ENCODE peak calls at places on chromosomes 11 and 22, in five cellular contexts. J, A, O, X and F are unnamed samples. For H3K27me3, the result is how much of the 10 kb centered on the place peaks cover.

GRCh38 chr11:103525069-103525468 is 415.8 kb downstream of the DYNC2H1 start:
- DNase-seq in J (no peak), A (peak), O (peak), X (no peak), F (no peak)

GRCh38 chr11:2507945-2508749 is 63.3 kb downstream of the KCNQ1 start:
- DNase-seq in J (peak), A (no peak), O (no peak), X (no peak), F (no peak)

GRCh38 chr11:23947883-23948282 is 549.0 kb upstream of the LUZP2 start:
- DNase-seq in J (no peak), A (no peak), O (no peak), X (no peak), F (no peak)

GRCh38 chr11:72370201-72370600 is 64.1 kb downstream of the CLPB start:
- DNase-seq in J (no peak), A (no peak), O (no peak), X (no peak), F (no peak)

GRCh38 chr11:46489668-46490560 is 98.3 kb upstream of the CHRM4 start:
- DNase-seq in J (no peak), A (peak), O (peak), X (no peak), F (no peak)

GRCh38 chr22:19019029-19019678 is 83.1 kb upstream of the PRODH start:
- DNase-seq in J (no peak), A (no peak), O (no peak), X (no peak), F (no peak)

GRCh38 chr11:106331163-106331562 is 253.7 kb downstream of the AASDHPPT start:
- DNase-seq in J (no peak), A (peak), O (peak), X (no peak), F (no peak)

GRCh38 chr11:119991669-119992068 is 146.2 kb downstream of the TRIM29 start:
- DNase-seq in J (no peak), A (no peak), O (no peak), X (no peak), F (no peak)

GRCh38 chr11:113974741-113975470 is at the start of gene HTR3A:
- DNase-seq in J (peak), A (no peak), O (peak), X (no peak), F (peak)

GRCh38 chr11:46541593-46542371 is 52.0 kb downstream of the AMBRA1 start:
- DNase-seq in J (peak), A (no peak), O (no peak), X (no peak), F (no peak)

GRCh38 chr11:73334244-73335203 is 26.4 kb downstream of the ARHGEF17 start:
- DNase-seq in J (peak), A (peak), O (peak), X (peak), F (peak)

GRCh38 chr11:75267171-75267970 is 26.8 kb downstream of the TPBGL start:
- DNase-seq in J (peak), A (no peak), O (no peak), X (no peak), F (no peak)

GRCh38 chr11:69467196-69467595 is 14.3 kb upstream of the LINC01488 start:
- DNase-seq in J (no peak), A (no peak), O (no peak), X (no peak), F (no peak)

GRCh38 chr11:126613272-126613671 is 257.8 kb downstream of the ST3GAL4 start:
- DNase-seq in J (no peak), A (no peak), O (no peak), X (no peak), F (no peak)

GRCh38 chr11:62487698-62488551 is 58.7 kb downstream of the AHNAK start:
- DNase-seq in J (no peak), A (no peak), O (no peak), X (no peak), F (no peak)

GRCh38 chr11:63764712-63765631 is 3.6 kb downstream of the ZFTA start:
- DNase-seq in J (no peak), A (no peak), O (no peak), X (no peak), F (peak)

GRCh38 chr11:26846222-26846621 is 124.4 kb upstream of the SLC5A12 start:
- DNase-seq in J (no peak), A (peak), O (no peak), X (no peak), F (no peak)

GRCh38 chr11:27471588-27472397 is 797 bp downstream of the LGR4 start:
- DNase-seq in J (peak), A (no peak), O (peak), X (no peak), F (peak)

GRCh38 chr22:23282089-23282501 is 101.8 kb downstream of the BCR start:
- DNase-seq in J (peak), A (peak), O (peak), X (peak), F (no peak)

DNA sequence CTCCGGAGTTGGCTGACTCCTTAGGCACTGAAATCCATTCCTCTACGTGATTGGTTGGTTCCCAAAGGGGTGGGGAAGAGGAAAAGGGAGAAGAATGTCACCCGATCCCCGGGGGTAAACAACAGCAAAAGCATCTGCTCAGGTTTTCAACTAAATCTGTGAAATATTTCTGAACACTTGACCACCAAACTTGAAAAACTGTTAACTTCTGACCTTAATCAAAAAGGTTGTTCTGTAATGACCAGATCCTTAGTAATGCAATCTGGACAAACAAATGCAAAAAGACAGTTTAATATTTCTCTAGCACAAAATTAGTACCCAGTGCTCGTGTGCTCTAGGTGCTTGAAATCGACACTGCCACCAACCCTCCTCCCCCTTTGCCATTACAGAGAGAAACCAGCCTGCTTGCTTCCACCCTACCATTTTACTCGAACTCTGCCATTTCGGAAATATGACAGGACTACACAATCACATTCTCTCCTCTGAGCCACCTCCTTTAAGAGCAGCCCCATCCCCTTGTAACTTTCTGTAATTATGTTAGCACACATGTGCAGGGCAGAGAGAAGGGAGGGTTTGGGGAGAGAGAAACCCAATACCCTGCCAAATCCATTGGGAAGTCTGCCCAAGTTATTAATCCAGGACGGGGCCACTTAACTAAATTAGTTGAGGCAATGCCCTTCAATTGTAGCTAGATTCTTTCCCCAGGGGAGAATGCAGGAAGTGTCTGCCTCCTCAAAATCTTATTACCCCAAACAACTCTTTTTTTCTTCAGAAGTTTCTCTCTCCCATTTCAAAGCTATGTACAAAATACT is 113.8 kb downstream of the RBFOX2 start:
- DNase-seq in J (peak), A (peak), O (peak), X (peak), F (no peak)
- H3K4me3 ChIP-seq in J (peak), A (peak), O (peak), X (peak), F (peak)

DNA sequence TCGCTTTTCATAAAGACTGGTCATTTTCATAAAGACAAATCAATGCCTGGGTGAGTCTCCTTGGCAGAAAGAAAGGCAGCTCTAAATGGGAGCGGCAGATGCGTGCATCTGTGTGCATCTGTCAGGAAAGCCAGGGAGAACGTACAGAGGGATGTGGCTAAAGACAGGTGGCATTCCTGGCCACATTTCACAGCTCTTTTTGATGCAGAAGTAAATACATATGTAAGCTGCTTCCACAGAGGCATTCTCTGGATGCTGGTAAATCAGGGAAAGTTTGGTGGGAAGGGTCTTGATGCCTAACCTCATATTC is 78.3 kb downstream of the TSPAN18 start:
- DNase-seq in J (no peak), A (no peak), O (no peak), X (no peak), F (no peak)
- H3K27me3 ChIP-seq in J (under half), A (under half), O (half or more), X (under half), F (under half)

GRCh38 chr11:70705097-70705496 is 306.8 kb downstream of the CTTN start:
- DNase-seq in J (no peak), A (no peak), O (no peak), X (no peak), F (no peak)
- H3K27ac ChIP-seq in J (no peak), A (no peak), O (no peak), X (no peak), F (no peak)

GRCh38 chr11:110566577-110566976 is 136.8 kb downstream of the FDX1 start:
- DNase-seq in J (no peak), A (no peak), O (no peak), X (no peak), F (no peak)
- H3K4me3 ChIP-seq in J (no peak), A (no peak), O (no peak), X (no peak), F (no peak)

GRCh38 chr11:45366196-45366595 is 80.1 kb upstream of the SYT13 start:
- DNase-seq in J (no peak), A (no peak), O (no peak), X (no peak), F (no peak)
- H3K27me3 ChIP-seq in J (under half), A (under half), O (half or more), X (under half), F (under half)

GRCh38 chr11:12288212-12288933 is 89.0 kb upstream of the PARVA start:
- DNase-seq in J (peak), A (peak), O (peak), X (peak), F (peak)
- H3K27ac ChIP-seq in J (peak), A (peak), O (peak), X (peak), F (no peak)

GRCh38 chr11:64804346-64805210 is 1.6 kb upstream of the MAP4K2 start:
- DNase-seq in J (no peak), A (no peak), O (no peak), X (no peak), F (peak)
- H3K4me3 ChIP-seq in J (peak), A (no peak), O (peak), X (peak), F (no peak)

GRCh38 chr11:32422545-32422944 is 12.8 kb downstream of the WT1 start:
- DNase-seq in J (no peak), A (no peak), O (no peak), X (no peak), F (no peak)
- H3K27me3 ChIP-seq in J (under half), A (under half), O (under half), X (under half), F (under half)

GRCh38 chr11:110077866-110078325 is 15.3 kb upstream of the ZC3H12C start:
- DNase-seq in J (no peak), A (peak), O (peak), X (no peak), F (no peak)
- H3K27ac ChIP-seq in J (no peak), A (no peak), O (peak), X (no peak), F (no peak)

GRCh38 chr22:38201718-38202436 is at the start of gene MAFF:
- DNase-seq in J (peak), A (peak), O (peak), X (peak), F (peak)

GRCh38 chr22:38203090-38203810 is 1.5 kb downstream of the MAFF start:
- DNase-seq in J (no peak), A (peak), O (peak), X (no peak), F (peak)

GRCh38 chr22:38199826-38200559 is 1.8 kb upstream of the MAFF start:
- DNase-seq in J (no peak), A (no peak), O (no peak), X (no peak), F (no peak)

GRCh38 chr22:38202437-38203089 is 769 bp downstream of the MAFF start:
- DNase-seq in J (peak), A (peak), O (peak), X (peak), F (peak)

DNA sequence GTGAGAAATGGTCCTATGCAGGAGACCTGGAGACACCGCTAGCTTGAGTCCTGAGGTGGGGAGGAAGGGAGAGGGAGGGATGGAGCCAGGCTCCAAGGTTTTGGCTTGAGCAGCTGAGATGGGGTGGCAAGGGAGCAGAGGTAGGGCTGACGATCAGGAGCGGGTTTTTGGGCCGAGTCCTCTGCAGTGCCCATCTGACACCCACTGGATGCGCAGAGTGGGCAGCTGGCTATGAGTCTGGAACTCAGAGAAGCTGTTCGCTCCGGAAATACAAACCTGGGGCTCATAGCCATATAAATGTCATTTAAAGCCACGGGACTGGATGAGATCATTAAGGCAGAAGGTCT is 450 bp upstream of the MAFF start:
- DNase-seq in J (no peak), A (no peak), O (no peak), X (no peak), F (no peak)
- H3K4me3 ChIP-seq in J (peak), A (peak), O (peak), X (peak), F (peak)